ENCODE peak calls at places on chromosomes 3 and 15, in four cellular contexts. B is H1, V is GM12878, U is K562. E is an unnamed sample.

GRCh38 chr15:31307270-31308184 is 19.1 kb upstream of the KLF13 start:
- DNase-seq in B (no peak), V (no peak), U (no peak), E (no peak)

GRCh38 chr15:73283341-73283962 is 85.3 kb downstream of the HCN4 start:
- DNase-seq in B (no peak), V (no peak), U (no peak), E (no peak)

GRCh38 chr3:97763586-97764148 is 891 bp upstream of the ARL6 start:
- DNase-seq in B (no peak), V (no peak), U (peak), E (no peak)

GRCh38 chr15:67201136-67201535 is 53.3 kb downstream of the AAGAB start:
- DNase-seq in B (no peak), V (no peak), U (no peak), E (no peak)

GRCh38 chr3:24646790-24647189 is 152.1 kb upstream of the THRB start:
- DNase-seq in B (no peak), V (no peak), U (no peak), E (no peak)

GRCh38 chr15:25339431-25339830 is 99.4 kb downstream of the UBE3A start:
- DNase-seq in B (no peak), V (no peak), U (no peak), E (no peak)

GRCh38 chr3:99808163-99808794 is 9.4 kb upstream of the CMSS1 start:
- DNase-seq in B (no peak), V (no peak), U (peak), E (peak)

GRCh38 chr15:36707884-36708430 is 128.5 kb downstream of the CDIN1 start:
- DNase-seq in B (no peak), V (no peak), U (no peak), E (no peak)

GRCh38 chr3:113287818-113288648 is 76.7 kb downstream of the BOC start:
- DNase-seq in B (no peak), V (no peak), U (peak), E (peak)

GRCh38 chr3:105614288-105615030 is 247.8 kb downstream of the ALCAM start:
- DNase-seq in B (no peak), V (no peak), U (peak), E (no peak)

GRCh38 chr3:152419748-152420147 is 151.0 kb downstream of the MBNL1 start:
- DNase-seq in B (no peak), V (no peak), U (no peak), E (no peak)
- TF ChIP-seq SRF in B (no peak), V (no peak), U (no peak), E (no peak)

GRCh38 chr15:94840794-94841587 is 609.6 kb downstream of the MCTP2 start:
- DNase-seq in B (no peak), V (no peak), U (no peak), E (no peak)
- TF ChIP-seq EGR1 in B (no peak), V (no peak), U (no peak), E (no peak)

DNA sequence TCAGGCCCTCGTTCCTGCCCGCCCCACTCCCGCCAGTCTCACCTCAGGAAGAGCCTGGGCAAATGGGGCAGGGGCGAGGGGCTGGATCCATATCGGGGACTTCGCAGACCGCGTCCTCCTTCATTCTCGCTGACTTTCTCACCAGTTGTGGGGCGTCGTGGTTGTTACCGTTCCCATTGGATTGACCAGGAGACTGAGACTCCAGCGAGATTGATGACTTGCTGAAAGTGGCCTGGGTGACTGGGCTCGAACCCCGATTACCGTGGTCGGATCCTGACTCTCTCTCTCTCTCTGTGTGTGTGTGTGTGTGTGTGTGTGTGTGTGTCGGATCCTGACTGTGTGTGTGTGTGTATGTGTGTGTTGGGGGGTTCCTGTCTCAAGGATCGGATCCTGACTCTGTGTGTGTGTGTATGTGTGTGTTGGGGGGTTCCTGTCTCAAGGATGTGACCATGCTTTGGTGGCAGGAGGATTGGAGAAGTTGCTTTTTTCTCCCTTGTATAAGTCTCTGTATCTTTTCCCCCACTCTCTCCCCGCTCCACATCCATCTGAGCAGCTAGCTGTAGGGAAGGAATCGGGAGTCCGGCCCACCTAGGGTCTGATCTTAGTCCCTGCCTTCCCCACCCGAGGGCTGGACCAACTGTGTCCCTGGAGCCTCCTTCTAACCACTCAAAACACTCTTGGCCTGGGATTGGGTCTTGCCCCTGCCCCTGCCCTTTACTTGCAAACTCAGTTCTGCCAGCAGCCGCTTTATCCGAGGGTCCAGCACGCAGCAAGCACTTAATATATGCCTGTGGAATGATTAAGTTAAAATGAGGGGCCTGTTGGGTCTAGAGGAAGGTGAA is 605 bp downstream of the PLEKHO2 start:
- DNase-seq in B (no peak), V (no peak), U (no peak), E (no peak)
- TF ChIP-seq SRF in B (no peak), V (no peak), U (no peak), E (no peak)

GRCh38 chr15:88651293-88651692 is 12.5 kb downstream of the ISG20 start:
- DNase-seq in B (no peak), V (no peak), U (no peak), E (no peak)

GRCh38 chr15:88650556-88650955 is 11.7 kb downstream of the ISG20 start:
- DNase-seq in B (no peak), V (no peak), U (no peak), E (no peak)

GRCh38 chr15:88648357-88649214 is 9.8 kb downstream of the ISG20 start:
- DNase-seq in B (no peak), V (no peak), U (no peak), E (no peak)

GRCh38 chr15:88649286-88649733 is 10.5 kb downstream of the ISG20 start:
- DNase-seq in B (no peak), V (no peak), U (no peak), E (peak)

DNA sequence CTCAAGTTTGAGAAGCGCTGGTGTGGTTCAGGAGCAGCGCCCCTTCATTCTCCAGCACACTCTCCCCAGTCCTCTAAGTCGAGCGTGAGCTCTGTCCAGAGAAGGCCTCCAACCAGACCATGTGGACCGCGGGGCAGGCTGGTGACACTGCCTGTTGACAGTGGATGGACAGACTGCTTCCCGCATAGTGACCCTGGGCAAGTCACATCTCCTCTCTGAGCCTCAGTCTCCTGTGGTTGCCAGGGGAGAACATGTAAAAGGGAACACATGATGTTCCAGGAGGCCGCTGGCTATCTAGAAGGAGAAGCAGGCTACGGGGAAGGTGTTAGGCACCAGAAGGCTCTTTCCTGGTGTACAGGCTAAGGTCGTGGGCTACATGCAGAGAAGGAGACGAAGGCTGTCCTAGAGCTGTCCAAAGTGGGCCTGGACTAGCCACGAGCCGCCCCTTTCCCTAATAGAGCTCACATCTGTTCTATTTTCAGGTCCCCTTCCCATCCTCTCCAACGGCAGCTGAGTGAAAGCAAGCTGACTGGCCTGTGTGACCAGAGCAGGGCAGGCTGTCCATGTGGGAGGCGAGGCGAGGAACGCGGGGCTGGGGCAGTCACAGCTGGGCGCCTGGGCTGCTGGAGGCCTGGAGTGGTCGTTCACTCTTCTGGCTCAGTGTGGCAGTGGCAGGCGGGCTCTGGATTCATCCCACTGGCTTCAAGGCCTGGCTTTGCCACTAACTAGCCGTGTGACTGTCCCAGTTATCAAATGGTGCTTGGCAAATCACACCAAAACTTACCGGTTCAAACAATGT is 11.1 kb downstream of the ISG20 start:
- DNase-seq in B (no peak), V (no peak), U (no peak), E (no peak)
- TF ChIP-seq EGR1 in B (no peak), V (no peak), U (no peak), E (no peak)

DNA sequence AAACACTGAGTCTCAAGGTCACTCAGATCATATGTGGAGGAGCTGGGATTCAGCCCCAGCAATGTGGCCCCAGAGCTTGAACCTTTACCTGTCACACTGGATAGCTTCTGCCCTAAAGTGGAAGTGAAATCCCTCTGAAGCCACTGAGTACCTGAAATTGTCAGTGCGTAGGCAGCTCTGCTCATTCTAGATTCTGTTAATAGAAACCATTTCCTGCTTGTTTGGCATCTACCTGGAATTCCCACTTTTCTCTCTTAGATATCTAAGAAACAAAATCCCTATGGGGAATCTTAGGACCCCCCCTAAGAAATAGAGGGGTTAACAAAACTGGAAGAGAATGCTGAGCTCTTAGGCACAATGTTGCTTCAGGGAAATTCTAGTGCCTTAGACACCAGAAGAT is 29.8 kb downstream of the FBXL22 start:
- DNase-seq in B (no peak), V (peak), U (no peak), E (no peak)
- TF ChIP-seq SRF in B (no peak), V (no peak), U (no peak), E (no peak)